ENCODE peak calls at places on chromosomes 16 and 17, in seven cellular contexts. Y is GM23338, O is progenitor cell of endocrine pancreas, D is cardiac muscle cell, H is hepatocyte, A is H1, P is neural progenitor cell. Z is an unnamed sample.

GRCh38 chr17:30332057-30332542 is 1.8 kb downstream of the TMIGD1 start:
- DNase-seq in P (no peak), Y (no peak), H (peak; percentile 56), D (no peak), A (no peak), O (no peak), Z (no peak)

GRCh38 chr17:64177346-64178010 is 47.5 kb upstream of the ERN1 start:
- DNase-seq in O (no peak), D (no peak), Y (no peak), H (no peak), A (no peak), P (no peak), Z (no peak)

GRCh38 chr16:81500833-81501521 is 56.4 kb downstream of the CMIP start:
- DNase-seq in H (no peak), A (no peak), Y (no peak), O (no peak), D (no peak), P (no peak), Z (no peak)

GRCh38 chr17:43658890-43659289 is 2.8 kb downstream of the MEOX1 start:
- DNase-seq in H (no peak), Y (no peak), D (no peak), O (no peak), A (no peak), P (no peak), Z (no peak)

GRCh38 chr17:48503747-48504146 is 27.1 kb downstream of the HOXB1 start:
- DNase-seq in D (peak; percentile 95), P (no peak), O (no peak), H (peak; percentile 49), A (no peak), Y (no peak), Z (no peak)

GRCh38 chr17:17836818-17837379 is at the start of gene SREBF1:
- DNase-seq in H (peak; percentile 91), D (no peak), Y (peak; percentile 95), A (peak; percentile 59), P (peak; percentile 94), O (peak; percentile 49), Z (peak; percentile 57)

GRCh38 chr16:13938480-13938879 is 18.5 kb downstream of the ERCC4 start:
- DNase-seq in P (no peak), H (no peak), A (no peak), O (no peak), D (no peak), Y (no peak), Z (no peak)

GRCh38 chr17:74135391-74136167 is 67.9 kb upstream of the RPL38 start:
- DNase-seq in D (no peak), P (no peak), O (no peak), A (no peak), Y (no peak), H (no peak), Z (no peak)

GRCh38 chr16:85350973-85351372 is 238.7 kb upstream of the CIBAR2 start:
- DNase-seq in Y (no peak), D (peak; percentile 62), O (no peak), H (peak; percentile 92), P (no peak), A (no peak), Z (peak; percentile 93)

GRCh38 chr16:85752511-85753420 is 1.9 kb upstream of the C16orf74 start:
- DNase-seq in Y (peak; percentile 71), P (peak; percentile 78), A (no peak), H (peak; percentile 77), O (no peak), D (peak; percentile 62), Z (peak; percentile 62)

GRCh38 chr17:17171991-17172939 is 33.9 kb downstream of the PLD6 start:
- DNase-seq in P (no peak), D (no peak), H (no peak), O (no peak), Y (peak; percentile 29), A (no peak), Z (no peak)

DNA sequence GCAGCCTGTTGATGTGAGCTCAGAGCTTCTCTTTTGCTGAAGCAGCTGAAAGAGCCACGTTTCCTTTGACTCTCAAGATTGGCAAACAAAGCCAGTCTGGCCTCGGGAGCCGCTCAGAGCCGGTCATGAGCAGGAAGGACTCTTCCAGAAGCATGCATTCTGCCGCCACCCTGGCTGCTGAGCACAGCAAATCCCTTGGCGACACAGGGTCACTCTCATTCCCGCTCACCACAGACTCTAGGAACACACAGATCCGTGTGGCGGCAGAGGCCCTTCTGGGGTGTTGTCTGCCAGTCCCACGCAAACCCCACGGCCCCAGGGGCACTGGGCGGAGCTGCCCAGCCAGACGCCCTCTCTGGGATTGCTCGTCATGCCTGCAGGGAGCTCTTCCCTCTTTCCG is 157.0 kb downstream of the C16orf95 start:
- DNase-seq in P (no peak), Y (no peak), O (no peak), A (no peak), D (no peak), H (peak; percentile 50), Z (no peak)
- TF ChIP-seq CTCF in P (no peak), Y (no peak), O (no peak), A (no peak), D (no peak), H (no peak), Z (no peak)

DNA sequence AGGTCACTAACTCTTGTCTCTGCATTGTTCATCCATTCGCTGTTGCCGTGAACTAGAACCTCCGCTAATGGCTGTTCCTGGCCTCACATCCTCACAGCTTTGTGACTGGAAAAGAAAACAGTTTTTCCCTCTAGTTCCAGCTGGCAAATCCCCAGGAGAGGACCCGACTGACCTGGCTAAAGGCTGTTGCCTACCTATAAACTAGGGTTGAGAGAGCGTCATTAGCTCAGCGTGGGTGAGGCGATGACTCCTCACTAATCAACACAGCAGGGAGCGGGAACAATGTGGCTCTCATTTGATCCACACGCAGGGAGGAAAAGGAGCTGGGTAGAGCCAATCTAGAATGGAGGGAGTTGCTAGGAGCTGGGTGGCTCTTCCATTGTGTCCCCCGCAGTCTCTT is 282.1 kb upstream of the IRX5 start:
- DNase-seq in O (no peak), D (no peak), Y (peak; percentile 3), A (no peak), P (no peak), H (no peak), Z (no peak)
- TF ChIP-seq CTCF in O (no peak), D (no peak), Y (no peak), A (no peak), P (no peak), H (no peak), Z (no peak)

GRCh38 chr17:28478940-28479615 is 5.6 kb downstream of the SLC13A2 start:
- DNase-seq in P (no peak), O (no peak), D (no peak), H (no peak), Y (no peak), A (no peak), Z (no peak)

GRCh38 chr17:28480278-28480677 is 6.8 kb downstream of the SLC13A2 start:
- DNase-seq in Y (no peak), H (no peak), P (no peak), D (no peak), O (no peak), A (no peak), Z (no peak)

GRCh38 chr17:28476076-28476475 is 2.6 kb downstream of the SLC13A2 start:
- DNase-seq in D (no peak), P (no peak), H (no peak), O (no peak), A (no peak), Y (no peak), Z (no peak)

GRCh38 chr17:28475151-28475900 is 1.9 kb downstream of the SLC13A2 start:
- DNase-seq in O (no peak), D (no peak), Y (no peak), P (no peak), H (peak; percentile 67), A (no peak), Z (no peak)

DNA sequence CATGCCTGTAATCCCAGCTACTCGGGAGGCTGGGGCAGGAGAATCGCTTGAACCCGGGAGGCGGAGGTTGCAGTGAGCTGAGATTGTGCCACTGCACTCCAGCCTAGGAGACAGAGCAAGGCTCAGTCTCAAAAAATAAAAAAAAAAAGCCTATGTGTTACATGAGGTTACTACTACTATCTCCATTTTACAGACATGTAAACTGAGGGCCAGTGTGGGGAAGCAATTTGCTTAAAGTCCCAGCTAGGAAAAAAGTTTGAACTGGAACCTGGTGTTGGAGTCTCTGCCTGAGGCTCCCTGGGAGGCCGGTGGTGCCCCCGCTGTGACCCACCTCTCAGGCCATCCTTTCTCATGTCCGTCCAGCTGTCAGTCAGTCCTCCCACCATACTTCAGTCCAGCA is 4.5 kb downstream of the SLC13A2 start:
- DNase-seq in A (no peak), D (no peak), O (no peak), Y (no peak), H (no peak), P (no peak), Z (no peak)
- TF ChIP-seq CTCF in A (no peak), D (no peak), O (no peak), Y (no peak), H (no peak), P (no peak), Z (no peak)

GRCh38 chr16:67248401-67249177 is at the start of gene SLC9A5:
- DNase-seq in D (peak; percentile 58), Y (peak; percentile 65), P (peak; percentile 71), O (no peak), H (peak; percentile 40), A (no peak), Z (peak; percentile 48)
- TF ChIP-seq CTCF in D (no peak), Y (no peak), P (peak; percentile 14), O (peak; percentile 29), H (peak; percentile 11), A (no peak), Z (peak; percentile 52)

GRCh38 chr17:1532836-1533602 is 16.6 kb upstream of the INPP5K start:
- DNase-seq in P (peak; percentile 69), A (peak; percentile 31), O (no peak), D (peak; percentile 22), H (no peak), Y (peak; percentile 81), Z (no peak)
- TF ChIP-seq CTCF in P (peak; percentile 63), A (peak; percentile 83), O (peak; percentile 31), D (peak; percentile 23), H (no peak), Y (peak; percentile 78), Z (no peak)

Z was measured in Calu3.